ENCODE peak calls at places on chromosomes 7 and 10, in ten cellular contexts. Z is NCI-H1417; T is foreskin fibroblast; L is fibroblast of pulmonary artery; B is psoas muscle; H is effector CD4-positive, alpha-beta T cell; Y is EH; S is activated naive CD4-positive, alpha-beta T cell; W is right cardiac atrium; C is SW 1271. G is an unnamed sample.

GRCh38 chr7:20030915-20031362 is 186.2 kb downstream of the MACC1 start:
- DNase-seq in S (no peak), L (peak; percentile 15), W (no peak), Y (peak; percentile 34), Z (no peak), B (no peak), C (no peak), H (no peak), T (peak; percentile 21), G (no peak)

GRCh38 chr10:7302393-7303054 is 108.3 kb downstream of the SFMBT2 start:
- DNase-seq in Z (peak; percentile 2), W (no peak), T (peak; percentile 34), H (no peak), B (no peak), S (no peak), Y (no peak), L (no peak), C (no peak), G (no peak)

GRCh38 chr7:917255-918117 is 37.0 kb downstream of the ADAP1 start:
- DNase-seq in H (no peak), Y (no peak), T (no peak), S (no peak), Z (no peak), C (no peak), W (peak; percentile 31), L (no peak), B (peak; percentile 4), G (no peak)

GRCh38 chr10:122490268-122490667 is 28.9 kb downstream of the HTRA1 start:
- DNase-seq in W (no peak), H (no peak), Z (no peak), B (no peak), C (no peak), S (no peak), T (peak; percentile 35), L (peak; percentile 57), Y (no peak), G (no peak)

GRCh38 chr7:70829221-70830059 is 302.5 kb upstream of the GALNT17 start:
- DNase-seq in H (peak; percentile 28), S (peak; percentile 32), L (peak; percentile 66), Y (peak; percentile 28), B (peak; percentile 56), Z (peak; percentile 83), T (peak; percentile 40), C (no peak), W (peak; percentile 51), G (peak; percentile 38)

GRCh38 chr10:75860009-75860408 is 428.6 kb downstream of the LRMDA start:
- DNase-seq in W (no peak), L (no peak), S (no peak), B (no peak), H (no peak), Z (no peak), T (no peak), Y (no peak), C (no peak), G (no peak)

GRCh38 chr10:95394161-95394880 is 103.5 kb upstream of the PDLIM1 start:
- DNase-seq in C (no peak), L (no peak), B (no peak), Y (no peak), T (no peak), H (no peak), Z (no peak), S (no peak), W (no peak), G (peak; percentile 3)

GRCh38 chr10:51073461-51074237 is 638 bp upstream of the PRKG1 start:
- DNase-seq in S (no peak), Z (peak; percentile 14), C (peak; percentile 3), Y (peak; percentile 41), L (peak; percentile 15), B (peak; percentile 17), T (peak; percentile 14), W (peak; percentile 67), H (no peak), G (no peak)

GRCh38 chr7:106623846-106624245 is 37.1 kb downstream of the CCDC71L start:
- DNase-seq in W (no peak), Z (no peak), L (peak; percentile 47), Y (peak; percentile 98), S (no peak), C (no peak), B (no peak), T (peak; percentile 85), H (no peak), G (no peak)

GRCh38 chr10:96448021-96448457 is 65.7 kb downstream of the TLL2 start:
- DNase-seq in C (no peak), Y (no peak), H (no peak), S (no peak), T (no peak), L (no peak), W (peak; percentile 81), Z (no peak), B (peak; percentile 76), G (no peak)

G was measured in activated T-helper 1 cell treated with anti-CD3 and anti-CD28 coated beads, Interleukin-12 subunit alpha, Interleukin-12 subunit beta, Interleukin-2, Interleukin-4 antibody, amounts not matched to agents 30 ng/mL and 10 ng/mL and 1 ng/mL, durations not matched to agents 14 hours and 24 hours and 36 hours.